ENCODE peak calls at places on chromosomes 7 and 10, in seven cellular contexts. I, Y, F, Q, H, M and U are unnamed samples.

GRCh38 chr10:47277352-47278151 is 22.4 kb upstream of the GDF10 start:
- DNase-seq in H (no peak), F (no peak), Y (no peak), I (no peak), M (no peak), Q (no peak), U (no peak)

GRCh38 chr7:107201795-107202450 is 33.1 kb downstream of the HBP1 start:
- DNase-seq in Y (peak; percentile 60), H (peak; percentile 31), I (peak; percentile 18), F (peak; percentile 8), Q (peak; percentile 58), M (peak; percentile 26), U (peak; percentile 41)

GRCh38 chr10:102400598-102401321 is 5.3 kb downstream of the NFKB2 start:
- DNase-seq in H (no peak), I (no peak), M (no peak), Q (no peak), F (no peak), Y (no peak), U (no peak)

GRCh38 chr10:51544933-51545332 is 154.5 kb downstream of the CSTF2T start:
- DNase-seq in I (no peak), M (no peak), Q (no peak), H (no peak), F (no peak), Y (no peak), U (no peak)

GRCh38 chr10:98411768-98412167 is 3.2 kb downstream of the PYROXD2 start:
- DNase-seq in H (no peak), M (peak; percentile 60), I (peak; percentile 61), Q (no peak), Y (no peak), F (no peak), U (no peak)

GRCh38 chr10:89280501-89280900 is 21.3 kb upstream of the IFIT2 start:
- DNase-seq in Y (no peak), I (no peak), M (no peak), H (no peak), F (no peak), Q (no peak), U (no peak)

GRCh38 chr7:134182078-134182477 is 54.9 kb downstream of the LRGUK start:
- DNase-seq in F (no peak), Y (no peak), M (no peak), Q (no peak), I (no peak), H (no peak), U (no peak)

GRCh38 chr10:101789686-101790085 is 6.4 kb upstream of the NPM3 start:
- DNase-seq in Q (no peak), M (no peak), H (no peak), F (no peak), Y (no peak), I (no peak), U (no peak)

GRCh38 chr10:69958232-69958902 is 94.3 kb upstream of the MACROH2A2 start:
- DNase-seq in F (no peak), Q (no peak), Y (peak; percentile 88), H (peak; percentile 19), I (peak; percentile 53), M (peak; percentile 60), U (peak; percentile 59)

GRCh38 chr7:102129636-102130370 is 156.9 kb upstream of the SH2B2 start:
- DNase-seq in Y (no peak), Q (no peak), I (no peak), F (no peak), H (no peak), M (no peak), U (no peak)
- H2BK5ac ChIP-seq in Y (no peak overlapping the region), Q (no peak overlapping the region), I (no peak overlapping the region), F (no peak overlapping the region), H (no peak overlapping the region), M (peak overlapping the region; percentile 75), U (no peak overlapping the region)

DNA sequence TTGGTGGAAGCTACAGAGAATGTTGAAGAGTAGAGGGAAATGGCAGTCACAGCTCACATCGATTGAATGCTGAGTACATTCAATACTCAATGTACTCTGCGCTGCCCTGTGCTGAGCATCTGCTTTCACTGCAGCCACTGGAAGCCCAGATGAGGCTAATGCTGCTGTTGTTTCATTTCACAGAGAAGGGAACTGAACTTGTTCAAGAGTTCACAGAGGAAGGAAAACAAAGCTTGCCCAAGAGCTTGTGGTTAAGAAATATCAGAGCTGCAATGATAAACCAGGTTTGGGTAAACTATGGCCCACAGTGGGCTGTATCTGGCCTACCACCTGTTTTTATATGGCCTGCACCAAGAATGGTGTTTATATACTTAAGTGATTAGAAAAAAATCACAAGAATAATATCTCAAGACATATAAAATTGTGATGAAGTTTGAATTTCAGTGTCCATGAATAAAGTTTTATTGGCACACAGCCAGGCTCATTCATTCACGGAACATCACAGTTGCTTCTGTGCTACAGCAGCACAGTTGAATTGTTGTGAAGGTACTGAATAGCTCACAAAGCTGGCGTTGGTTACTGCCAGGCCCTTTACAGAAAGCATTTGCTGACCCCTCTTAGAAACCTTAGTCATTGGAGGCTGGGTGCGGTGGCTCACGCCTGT is 64.1 kb downstream of the CFAP58 start:
- DNase-seq in Y (no peak), F (no peak), M (no peak), Q (no peak), I (no peak), H (no peak), U (no peak)
- H3K9ac ChIP-seq in Y (no peak overlapping the region), F (no peak overlapping the region), M (no peak overlapping the region), Q (no peak overlapping the region), I (no peak overlapping the region), H (no peak overlapping the region), U (no peak overlapping the region)

DNA sequence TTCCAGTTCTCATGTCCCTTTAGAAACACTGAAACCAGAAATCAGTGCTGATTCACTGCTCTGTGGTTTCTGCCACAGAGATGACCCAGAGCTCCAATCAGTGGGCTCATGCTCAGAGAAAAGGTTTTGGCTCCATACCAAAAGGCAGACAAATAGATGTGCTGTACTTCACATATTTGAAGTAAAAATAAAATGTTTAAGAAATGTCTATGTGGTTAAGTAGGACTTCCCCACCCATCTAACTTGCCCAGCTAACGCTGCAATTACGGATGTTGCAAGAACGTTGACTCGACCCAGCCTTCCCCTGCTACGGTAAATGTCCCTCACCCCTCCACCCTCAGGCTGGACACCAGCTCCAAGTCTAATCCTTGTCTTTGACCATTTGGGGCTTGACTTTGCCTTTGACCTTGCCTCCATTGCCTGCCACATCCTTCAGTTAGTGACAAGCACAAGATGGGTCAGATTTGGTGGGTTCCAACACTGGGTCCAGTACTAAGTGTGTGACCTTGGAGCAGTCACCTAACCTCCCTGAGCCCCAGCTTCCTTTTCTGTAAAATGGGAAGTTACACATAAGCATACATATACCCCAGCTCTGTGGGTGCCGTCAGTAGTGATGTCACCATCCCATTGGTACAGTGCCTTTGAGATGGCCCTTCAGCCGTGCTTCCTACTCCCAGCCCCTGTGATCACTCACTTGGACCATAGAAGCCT is 95.8 kb downstream of the CHST15 start:
- DNase-seq in F (no peak), H (peak; percentile 18), Q (no peak), Y (no peak), I (peak; percentile 87), M (peak; percentile 95), U (no peak)
- H2AK5ac ChIP-seq in F (no peak overlapping the region), H (no peak overlapping the region), Q (no peak overlapping the region), Y (no peak overlapping the region), I (no peak overlapping the region), M (peak overlapping the region; percentile 58), U (no peak overlapping the region)

DNA sequence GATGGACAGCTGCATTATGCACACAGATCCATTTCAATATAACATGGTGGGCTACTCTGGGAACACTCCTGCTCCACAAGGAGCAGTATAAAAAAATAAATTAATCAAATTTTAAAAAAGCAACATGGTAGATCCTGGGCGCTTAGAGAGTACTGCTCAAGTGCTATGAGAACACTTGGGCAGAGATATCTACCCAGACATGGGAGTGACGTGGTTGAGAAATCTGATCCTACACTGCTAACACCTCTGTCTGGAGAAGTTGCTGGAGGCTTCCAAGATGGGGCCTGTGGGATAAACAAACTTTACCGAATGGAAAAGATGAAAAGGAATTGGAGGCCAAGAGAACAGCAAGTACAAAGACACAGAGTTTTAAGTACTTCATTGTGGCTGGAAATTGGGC is 9.0 kb downstream of the NSMCE4A start:
- DNase-seq in F (no peak), I (no peak), M (no peak), Y (no peak), H (no peak), Q (no peak), U (no peak)
- H2BK5ac ChIP-seq in F (no peak overlapping the region), I (no peak overlapping the region), M (no peak overlapping the region), Y (no peak overlapping the region), H (no peak overlapping the region), Q (no peak overlapping the region), U (no peak overlapping the region)

GRCh38 chr10:131818510-131819234 is 82.1 kb upstream of the PPP2R2D start:
- DNase-seq in Y (no peak), H (no peak), I (no peak), M (no peak), Q (peak; percentile 39), F (no peak), U (no peak)

GRCh38 chr10:131819241-131820072 is 81.4 kb upstream of the PPP2R2D start:
- DNase-seq in M (no peak), H (no peak), F (no peak), Q (peak; percentile 40), I (no peak), Y (no peak), U (peak; percentile 25)

GRCh38 chr10:131821378-131822012 is 79.3 kb upstream of the PPP2R2D start:
- DNase-seq in F (no peak), I (no peak), Q (no peak), M (no peak), H (no peak), Y (no peak), U (no peak)

GRCh38 chr10:131822013-131822693 is 78.7 kb upstream of the PPP2R2D start:
- DNase-seq in M (no peak), Y (no peak), F (no peak), I (no peak), H (no peak), Q (no peak), U (no peak)

GRCh38 chr10:131820626-131821025 is 80.2 kb upstream of the PPP2R2D start:
- DNase-seq in M (no peak), F (no peak), Y (no peak), I (no peak), Q (no peak), H (no peak), U (peak; percentile 20)
- H3K9ac ChIP-seq in M (no peak overlapping the region), F (no peak overlapping the region), Y (no peak overlapping the region), I (no peak overlapping the region), Q (no peak overlapping the region), H (no peak overlapping the region), U (no peak overlapping the region)

DNA sequence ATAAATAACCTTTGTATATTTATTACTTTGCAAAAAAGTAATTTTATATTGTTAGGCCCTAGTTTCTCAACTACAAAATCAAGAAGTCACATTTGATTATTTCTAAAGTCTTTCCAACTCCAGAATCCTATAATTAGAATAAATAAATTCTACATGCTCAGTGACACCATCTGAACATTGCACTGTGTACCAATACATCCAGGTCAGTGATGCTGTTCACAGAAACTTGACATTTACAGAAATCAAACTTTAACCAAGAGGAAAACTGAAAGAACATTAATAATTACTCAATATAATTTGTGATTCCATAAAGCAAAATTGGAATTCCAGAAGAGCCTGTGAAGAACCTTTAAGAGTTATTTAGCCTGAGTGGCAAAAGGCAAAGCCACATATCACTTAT is 104.0 kb upstream of the FAM133B start:
- DNase-seq in M (no peak), I (no peak), Q (no peak), Y (no peak), F (no peak), H (no peak), U (no peak)
- H2AK5ac ChIP-seq in M (peak overlapping the region; percentile 17), I (peak overlapping the region; percentile 76), Q (no peak overlapping the region), Y (no peak overlapping the region), F (no peak overlapping the region), H (no peak overlapping the region), U (no peak overlapping the region)

GRCh38 chr7:144130730-144131129 is 7.8 kb downstream of the OR2A14 start:
- DNase-seq in Q (no peak), I (no peak), Y (no peak), F (no peak), M (no peak), H (no peak), U (no peak)
- H2BK5ac ChIP-seq in Q (no peak overlapping the region), I (no peak overlapping the region), Y (no peak overlapping the region), F (no peak overlapping the region), M (no peak overlapping the region), H (no peak overlapping the region), U (no peak overlapping the region)

GRCh38 chr7:122736183-122736582 is 33.5 kb upstream of the RNF148 start:
- DNase-seq in Q (no peak), I (no peak), Y (peak; percentile 58), M (peak; percentile 4), H (no peak), F (no peak), U (no peak)
- H3K9ac ChIP-seq in Q (no peak overlapping the region), I (no peak overlapping the region), Y (no peak overlapping the region), M (no peak overlapping the region), H (no peak overlapping the region), F (no peak overlapping the region), U (no peak overlapping the region)